ENCODE peak calls at places on chromosomes 3 and 15, in five cellular contexts. One of them, this sample, is unnamed.

GRCh38 chr3:39915027-39915426 is 105.6 kb downstream of the MYRIP start:
- DNase-seq in GM12891: no peak
- DNase-seq in upper lobe of left lung: no peak
- DNase-seq in H54: no peak
- DNase-seq in IMR-90: no peak
- DNase-seq in this sample: no peak

GRCh38 chr15:59255647-59256380 is 49.2 kb downstream of the LDHAL6B start:
- DNase-seq in IMR-90: peak
- DNase-seq in upper lobe of left lung: no peak
- DNase-seq in H54: no peak
- DNase-seq in GM12891: no peak
- DNase-seq in this sample: no peak

GRCh38 chr15:75508741-75509532 is 57.4 kb upstream of the SIN3A start:
- DNase-seq in GM12891: no peak
- DNase-seq in H54: no peak
- DNase-seq in IMR-90: peak
- DNase-seq in upper lobe of left lung: no peak
- DNase-seq in this sample: no peak

GRCh38 chr3:100810671-100811070 is 101.4 kb downstream of the TFG start:
- DNase-seq in IMR-90: peak
- DNase-seq in upper lobe of left lung: no peak
- DNase-seq in GM12891: no peak
- DNase-seq in H54: no peak
- DNase-seq in this sample: no peak

GRCh38 chr3:140579260-140579659 is 98.6 kb upstream of the TRIM42 start:
- DNase-seq in IMR-90: no peak
- DNase-seq in H54: no peak
- DNase-seq in GM12891: no peak
- DNase-seq in upper lobe of left lung: no peak
- DNase-seq in this sample: no peak

GRCh38 chr15:74202461-74203401 is at the start of gene STRA6:
- DNase-seq in IMR-90: no peak
- DNase-seq in upper lobe of left lung: no peak
- DNase-seq in GM12891: no peak
- DNase-seq in H54: no peak
- DNase-seq in this sample: peak

GRCh38 chr3:143612541-143612940 is 235.7 kb downstream of the SLC9A9 start:
- DNase-seq in H54: no peak
- DNase-seq in GM12891: no peak
- DNase-seq in IMR-90: no peak
- DNase-seq in upper lobe of left lung: no peak
- DNase-seq in this sample: no peak

GRCh38 chr3:58837863-58838255 is 171.3 kb upstream of the FAM3D start:
- DNase-seq in GM12891: no peak
- DNase-seq in upper lobe of left lung: no peak
- DNase-seq in H54: no peak
- DNase-seq in IMR-90: no peak
- DNase-seq in this sample: no peak

GRCh38 chr3:125220681-125221429 is 8.3 kb upstream of the SLC12A8 start:
- DNase-seq in GM12891: no peak
- DNase-seq in H54: no peak
- DNase-seq in upper lobe of left lung: no peak
- DNase-seq in IMR-90: peak
- DNase-seq in this sample: no peak

GRCh38 chr3:142288032-142288638 is 62.8 kb upstream of the GK5 start:
- DNase-seq in IMR-90: no peak
- DNase-seq in GM12891: no peak
- DNase-seq in upper lobe of left lung: no peak
- DNase-seq in H54: no peak
- DNase-seq in this sample: no peak

GRCh38 chr3:32569540-32570425 is 875 bp downstream of the DYNC1LI1 start:
- DNase-seq in upper lobe of left lung: peak
- DNase-seq in H54: peak
- DNase-seq in GM12891: peak
- DNase-seq in IMR-90: peak
- DNase-seq in this sample: peak

GRCh38 chr15:50823281-50823680 is 57.8 kb upstream of the SPPL2A start:
- DNase-seq in IMR-90: no peak
- DNase-seq in GM12891: no peak
- DNase-seq in H54: no peak
- DNase-seq in upper lobe of left lung: no peak
- DNase-seq in this sample: no peak

GRCh38 chr15:39585394-39585841 is 4.5 kb downstream of the THBS1 start:
- DNase-seq in IMR-90: peak
- DNase-seq in GM12891: no peak
- DNase-seq in H54: no peak
- DNase-seq in upper lobe of left lung: no peak
- DNase-seq in this sample: no peak
- TF ChIP-seq POLR2A in IMR-90: peak
- TF ChIP-seq POLR2A in GM12891: no peak
- TF ChIP-seq POLR2A in H54: no peak
- TF ChIP-seq POLR2A in upper lobe of left lung: no peak
- TF ChIP-seq POLR2A in this sample: no peak

DNA sequence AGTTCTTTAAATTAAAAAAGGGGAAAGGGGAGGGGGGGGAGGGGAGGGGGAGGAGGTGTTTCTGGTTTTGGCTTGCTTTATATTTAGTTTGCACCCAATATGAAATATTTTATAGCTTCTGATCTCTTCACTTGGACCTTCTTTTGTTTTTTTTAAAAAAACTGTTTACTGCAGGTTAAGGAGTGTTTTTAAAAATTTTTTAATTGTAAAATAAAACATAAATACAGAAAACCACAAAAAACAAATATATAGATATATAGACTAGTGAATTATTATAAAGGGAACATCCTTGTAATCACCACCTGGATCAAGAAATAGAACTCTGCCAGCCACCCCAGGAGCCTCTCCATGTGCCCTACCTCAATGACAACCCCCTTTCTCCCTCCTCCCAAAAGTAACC is 861 bp upstream of the MYLK start:
- DNase-seq in upper lobe of left lung: no peak
- DNase-seq in IMR-90: no peak
- DNase-seq in GM12891: no peak
- DNase-seq in H54: no peak
- DNase-seq in this sample: no peak
- TF ChIP-seq POLR2A in upper lobe of left lung: no peak
- TF ChIP-seq POLR2A in IMR-90: no peak
- TF ChIP-seq POLR2A in GM12891: no peak
- TF ChIP-seq POLR2A in H54: no peak
- TF ChIP-seq POLR2A in this sample: no peak

GRCh38 chr15:70857547-70858265 is 3.7 kb upstream of the LARP6 start:
- DNase-seq in IMR-90: peak
- DNase-seq in upper lobe of left lung: no peak
- DNase-seq in GM12891: no peak
- DNase-seq in H54: no peak
- DNase-seq in this sample: no peak

GRCh38 chr15:70856177-70856883 is 2.4 kb upstream of the LARP6 start:
- DNase-seq in upper lobe of left lung: no peak
- DNase-seq in IMR-90: peak
- DNase-seq in H54: peak
- DNase-seq in GM12891: no peak
- DNase-seq in this sample: no peak

GRCh38 chr15:70855764-70856163 is 1.8 kb upstream of the LARP6 start:
- DNase-seq in GM12891: peak
- DNase-seq in H54: peak
- DNase-seq in upper lobe of left lung: no peak
- DNase-seq in IMR-90: peak
- DNase-seq in this sample: no peak

GRCh38 chr15:70854669-70854976 is 666 bp upstream of the LARP6 start:
- DNase-seq in upper lobe of left lung: no peak
- DNase-seq in H54: peak
- DNase-seq in IMR-90: peak
- DNase-seq in GM12891: no peak
- DNase-seq in this sample: no peak

DNA sequence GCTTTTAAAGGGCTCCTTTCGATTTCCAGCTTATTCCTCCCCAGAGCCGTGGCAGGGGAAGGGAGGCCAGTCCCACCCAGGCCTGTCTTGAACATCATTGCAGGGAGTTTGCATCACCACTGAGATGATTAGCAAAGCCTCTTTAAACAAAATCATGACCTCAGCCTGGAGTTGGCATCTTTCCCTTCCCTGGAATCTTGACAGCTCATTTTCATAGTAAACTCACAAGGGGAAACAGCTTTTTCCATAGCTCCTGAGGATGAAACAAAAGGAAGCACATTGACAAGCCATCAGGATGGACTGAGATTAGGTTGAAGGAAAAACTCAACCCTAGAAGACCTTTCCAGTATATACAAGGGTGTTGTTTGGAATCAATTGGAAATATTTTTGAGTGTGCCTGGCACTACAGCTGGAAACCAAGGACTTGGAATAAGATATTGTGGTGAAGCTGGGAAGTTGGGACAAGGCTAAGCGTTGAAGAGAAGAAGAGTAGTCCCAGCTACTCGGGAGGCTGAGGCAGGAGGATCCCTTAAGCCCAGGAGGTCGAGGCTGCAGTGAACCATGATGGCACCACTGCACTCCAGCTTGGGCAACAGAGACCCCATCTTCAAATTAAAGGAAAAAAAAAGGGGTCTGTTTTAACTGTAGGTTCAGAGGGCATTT is 3.1 kb upstream of the LARP6 start:
- DNase-seq in IMR-90: peak
- DNase-seq in H54: peak
- DNase-seq in GM12891: no peak
- DNase-seq in upper lobe of left lung: no peak
- DNase-seq in this sample: no peak
- TF ChIP-seq POLR2A in IMR-90: peak
- TF ChIP-seq POLR2A in H54: no peak
- TF ChIP-seq POLR2A in GM12891: no peak
- TF ChIP-seq POLR2A in upper lobe of left lung: no peak
- TF ChIP-seq POLR2A in this sample: no peak

DNA sequence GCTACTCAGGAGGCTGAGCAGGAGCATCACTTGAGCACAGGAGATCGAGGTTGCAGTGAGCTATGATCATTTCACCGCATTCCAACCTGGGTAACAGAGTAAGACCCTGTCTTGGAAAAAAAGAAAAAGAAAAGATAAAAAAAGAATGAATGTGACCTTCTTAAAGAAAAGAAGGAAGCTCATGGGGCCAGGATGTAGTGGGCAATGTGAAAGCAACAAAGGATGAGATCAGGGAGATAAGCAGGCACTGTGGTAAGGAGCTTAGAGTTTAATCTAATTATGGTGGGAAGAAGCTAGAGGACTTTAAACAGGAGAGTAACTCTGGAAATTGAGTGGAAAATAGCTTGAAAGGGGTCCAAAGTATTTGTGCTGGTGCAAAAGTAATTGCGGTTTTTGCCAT is 231.6 kb upstream of the UBE2E2 start:
- DNase-seq in H54: no peak
- DNase-seq in GM12891: no peak
- DNase-seq in IMR-90: no peak
- DNase-seq in upper lobe of left lung: no peak
- DNase-seq in this sample: no peak
- TF ChIP-seq POLR2A in H54: no peak
- TF ChIP-seq POLR2A in GM12891: no peak
- TF ChIP-seq POLR2A in IMR-90: no peak
- TF ChIP-seq POLR2A in upper lobe of left lung: no peak
- TF ChIP-seq POLR2A in this sample: no peak

GRCh38 chr3:93973160-93974126 is at the start of gene PROS1:
- DNase-seq in GM12891: peak
- DNase-seq in IMR-90: peak
- DNase-seq in upper lobe of left lung: peak
- DNase-seq in H54: peak
- DNase-seq in this sample: peak
- TF ChIP-seq POLR2A in GM12891: no peak
- TF ChIP-seq POLR2A in IMR-90: no peak
- TF ChIP-seq POLR2A in upper lobe of left lung: no peak
- TF ChIP-seq POLR2A in H54: peak
- TF ChIP-seq POLR2A in this sample: no peak

This sample was measured in breast epithelium.